ENCODE peak calls at places on chromosomes 7 and 10, in eight cellular contexts. O, N, Y, M, B, J, I and A are unnamed samples.

GRCh38 chr7:44222074-44222473 is 21.3 kb downstream of the YKT6 start:
- DNase-seq in O (no peak), N (no peak), Y (no peak), M (no peak), B (no peak), J (no peak), I (no peak), A (peak)

GRCh38 chr7:134514663-134515062 is 12.7 kb upstream of the AKR1B10 start:
- DNase-seq in O (peak), N (peak), Y (peak), M (peak), B (no peak), J (peak), I (peak), A (no peak)

GRCh38 chr7:98212532-98213041 is 1.3 kb downstream of the BHLHA15 start:
- DNase-seq in O (no peak), N (no peak), Y (no peak), M (no peak), B (peak), J (no peak), I (no peak), A (peak)

GRCh38 chr7:65980478-65981250 is 1.3 kb downstream of the GUSB start:
- DNase-seq in O (no peak), N (peak), Y (no peak), M (no peak), B (peak), J (peak), I (peak), A (peak)

GRCh38 chr7:64880322-64881297 is 22.5 kb upstream of the ZNF273 start:
- DNase-seq in O (no peak), N (no peak), Y (no peak), M (no peak), B (peak), J (no peak), I (no peak), A (peak)

GRCh38 chr10:102452672-102453340 is 1.5 kb upstream of the C10orf95 start:
- DNase-seq in O (no peak), N (peak), Y (peak), M (no peak), B (no peak), J (peak), I (peak), A (no peak)

GRCh38 chr7:100200693-100201092 is 19.1 kb upstream of the PVRIG start:
- DNase-seq in O (no peak), N (no peak), Y (no peak), M (no peak), B (no peak), J (no peak), I (no peak), A (no peak)

GRCh38 chr7:127342596-127342995 is 49.9 kb downstream of the ZNF800 start:
- DNase-seq in O (no peak), N (no peak), Y (no peak), M (no peak), B (no peak), J (no peak), I (no peak), A (no peak)

GRCh38 chr7:26409636-26410035 is 118.0 kb downstream of the SNX10 start:
- DNase-seq in O (no peak), N (no peak), Y (no peak), M (no peak), B (no peak), J (no peak), I (no peak), A (no peak)

GRCh38 chr7:69162931-69163330 is 435.3 kb upstream of the AUTS2 start:
- DNase-seq in O (no peak), N (no peak), Y (no peak), M (no peak), B (no peak), J (peak), I (no peak), A (no peak)

GRCh38 chr10:60594476-60595051 is 183.7 kb upstream of the CDK1 start:
- DNase-seq in O (no peak), N (no peak), Y (no peak), M (no peak), B (no peak), J (no peak), I (no peak), A (no peak)

GRCh38 chr7:21948887-21949469 is 3.3 kb upstream of the CDCA7L start:
- DNase-seq in O (no peak), N (no peak), Y (no peak), M (no peak), B (no peak), J (no peak), I (no peak), A (no peak)

GRCh38 chr7:2953588-2954407 is 89.9 kb downstream of the CARD11 start:
- DNase-seq in O (no peak), N (no peak), Y (no peak), M (no peak), B (peak), J (no peak), I (no peak), A (peak)

GRCh38 chr7:77687100-77687746 is 9.0 kb upstream of the RSBN1L start:
- DNase-seq in O (peak), N (no peak), Y (no peak), M (no peak), B (no peak), J (peak), I (no peak), A (no peak)

GRCh38 chr7:131538071-131538790 is 18.2 kb downstream of the PODXL start:
- DNase-seq in O (no peak), N (no peak), Y (peak), M (no peak), B (peak), J (peak), I (no peak), A (peak)

GRCh38 chr10:31942435-31942834 is 13.8 kb upstream of the ARHGAP12 start:
- DNase-seq in O (no peak), N (no peak), Y (no peak), M (no peak), B (no peak), J (no peak), I (no peak), A (no peak)

GRCh38 chr10:119296703-119297102 is 89.3 kb downstream of the GRK5 start:
- DNase-seq in O (no peak), N (peak), Y (no peak), M (no peak), B (no peak), J (no peak), I (no peak), A (peak)

GRCh38 chr10:70905071-70906021 is 17.0 kb upstream of the PCBD1 start:
- DNase-seq in O (no peak), N (no peak), Y (no peak), M (no peak), B (peak), J (no peak), I (no peak), A (peak)

GRCh38 chr7:93779115-93779514 is 111.4 kb downstream of the TFPI2 start:
- DNase-seq in O (no peak), N (no peak), Y (no peak), M (no peak), B (no peak), J (peak), I (no peak), A (no peak)

GRCh38 chr10:77386833-77387232 is 250.8 kb downstream of the KCNMA1 start:
- DNase-seq in O (peak), N (no peak), Y (no peak), M (no peak), B (no peak), J (peak), I (no peak), A (no peak)

GRCh38 chr7:24968165-24968564 is 11.8 kb downstream of the OSBPL3 start:
- DNase-seq in O (no peak), N (no peak), Y (no peak), M (no peak), B (no peak), J (peak), I (no peak), A (no peak)

GRCh38 chr7:91242097-91242846 is 22.0 kb upstream of the FZD1 start:
- DNase-seq in O (no peak), N (no peak), Y (no peak), M (no peak), B (no peak), J (peak), I (no peak), A (no peak)

GRCh38 chr7:130008941-130009847 is 42.0 kb downstream of the ZC3HC1 start:
- DNase-seq in O (no peak), N (no peak), Y (peak), M (no peak), B (peak), J (peak), I (no peak), A (no peak)

GRCh38 chr10:113890769-113891168 is 36.3 kb downstream of the NHLRC2 start:
- DNase-seq in O (no peak), N (no peak), Y (no peak), M (no peak), B (no peak), J (no peak), I (no peak), A (no peak)

GRCh38 chr7:121337398-121337797 is 8.6 kb downstream of the WNT16 start:
- DNase-seq in O (no peak), N (no peak), Y (no peak), M (no peak), B (no peak), J (peak), I (no peak), A (no peak)

GRCh38 chr7:97116308-97116707 is 1.2 kb upstream of the SDHAF3 start:
- DNase-seq in O (no peak), N (peak), Y (no peak), M (no peak), B (no peak), J (no peak), I (peak), A (no peak)

GRCh38 chr7:97118306-97118917 is 914 bp downstream of the SDHAF3 start:
- DNase-seq in O (no peak), N (no peak), Y (no peak), M (no peak), B (no peak), J (no peak), I (no peak), A (no peak)

GRCh38 chr7:97119747-97120146 is 2.2 kb downstream of the SDHAF3 start:
- DNase-seq in O (no peak), N (no peak), Y (no peak), M (no peak), B (no peak), J (no peak), I (no peak), A (no peak)

GRCh38 chr7:97117035-97117371 is 495 bp upstream of the SDHAF3 start:
- DNase-seq in O (no peak), N (no peak), Y (no peak), M (no peak), B (no peak), J (no peak), I (no peak), A (no peak)

DNA sequence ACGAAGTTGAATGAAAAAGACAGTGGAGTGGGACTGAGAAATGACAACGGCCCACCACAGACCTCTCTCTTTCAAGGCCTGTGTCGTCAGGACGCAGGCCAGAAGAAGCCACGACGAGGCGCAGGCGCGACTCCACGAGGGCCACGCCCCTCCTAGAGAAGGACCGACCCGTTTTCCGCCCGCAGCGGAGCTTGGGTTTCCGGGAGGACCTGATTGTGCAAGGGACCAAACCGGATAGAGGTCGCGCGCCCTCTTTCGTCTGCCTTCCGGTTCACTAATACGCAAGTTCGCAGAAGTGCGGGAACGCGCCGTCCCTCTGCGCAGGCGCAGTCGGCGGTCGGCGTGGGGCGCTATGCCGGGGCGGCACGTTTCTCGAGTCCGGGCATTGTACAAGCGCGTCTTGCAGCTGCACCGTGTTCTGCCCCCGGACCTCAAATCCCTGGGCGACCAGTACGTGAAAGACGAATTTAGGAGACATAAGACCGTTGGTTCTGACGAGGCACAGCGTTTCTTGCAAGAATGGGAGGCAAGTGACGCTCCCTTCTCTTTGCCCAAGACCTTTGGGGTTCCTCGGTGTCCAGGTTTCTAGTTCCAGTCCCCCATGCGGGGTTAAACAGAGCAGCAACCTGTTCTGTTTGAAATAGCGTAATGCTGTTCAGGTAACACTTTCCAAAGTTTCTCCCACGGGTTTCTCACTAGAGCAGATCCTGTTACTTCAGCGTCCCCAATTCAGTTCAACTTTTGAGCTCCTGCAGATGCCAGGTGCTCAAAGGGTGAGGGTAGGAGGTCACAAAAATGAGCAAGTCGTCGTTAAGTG is at the start of gene SDHAF3:
- DNase-seq in O (peak), N (peak), Y (peak), M (peak), B (peak), J (peak), I (peak), A (peak)
- TF ChIP-seq CTCF in O (peak), N (no peak), Y (no peak), M (no peak), B (no peak), J (no peak), I (no peak), A (peak)

DNA sequence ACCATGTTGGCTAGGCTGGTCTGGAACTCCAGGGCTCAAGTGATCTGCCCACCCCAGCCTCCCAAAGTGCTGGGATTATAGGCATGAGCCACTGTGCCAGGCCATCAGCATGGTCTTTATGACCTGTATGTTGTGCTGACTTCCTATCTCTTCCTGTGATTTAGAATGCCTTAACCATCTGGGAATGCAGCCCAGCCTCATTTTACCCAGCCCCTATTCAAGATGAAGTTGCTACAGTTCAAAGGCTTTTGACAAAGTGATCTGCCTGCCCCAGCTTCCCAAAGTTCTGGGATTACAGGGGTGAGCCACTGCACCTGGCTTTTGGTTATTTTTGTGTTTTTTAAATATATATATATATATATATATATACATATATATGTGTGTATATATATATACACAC is 7.2 kb upstream of the ZNF425 start:
- DNase-seq in O (no peak), N (no peak), Y (no peak), M (no peak), B (no peak), J (no peak), I (no peak), A (no peak)
- TF ChIP-seq CTCF in O (no peak), N (no peak), Y (no peak), M (no peak), B (no peak), J (no peak), I (no peak), A (no peak)

GRCh38 chr10:52814506-52814905 is 41.9 kb upstream of the MBL2 start:
- DNase-seq in O (no peak), N (no peak), Y (no peak), M (no peak), B (no peak), J (no peak), I (no peak), A (no peak)

GRCh38 chr10:52820316-52820715 is 47.7 kb upstream of the MBL2 start:
- DNase-seq in O (no peak), N (no peak), Y (no peak), M (no peak), B (no peak), J (no peak), I (no peak), A (no peak)

DNA sequence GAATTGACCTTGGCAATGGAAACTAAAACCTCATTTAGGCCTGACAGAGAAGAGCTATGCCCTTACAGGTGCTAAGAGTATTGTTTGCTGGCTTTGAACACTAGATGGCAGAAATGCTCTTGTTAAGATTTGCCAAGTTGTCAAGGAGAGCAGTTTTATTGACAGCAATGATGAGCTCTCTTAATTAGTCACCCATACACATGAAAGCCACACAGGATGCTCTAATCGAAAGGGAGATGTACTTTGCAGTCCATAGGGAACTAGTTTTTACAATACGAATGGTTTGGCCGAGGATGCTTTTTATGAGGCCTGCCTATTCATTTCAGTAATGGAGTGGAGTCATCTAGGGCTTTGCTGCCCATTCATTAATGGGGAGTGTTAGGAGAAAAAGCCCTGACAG is 45.4 kb upstream of the MBL2 start:
- DNase-seq in O (no peak), N (no peak), Y (peak), M (peak), B (no peak), J (peak), I (peak), A (no peak)
- TF ChIP-seq CTCF in O (peak), N (peak), Y (peak), M (peak), B (no peak), J (peak), I (peak), A (peak)

DNA sequence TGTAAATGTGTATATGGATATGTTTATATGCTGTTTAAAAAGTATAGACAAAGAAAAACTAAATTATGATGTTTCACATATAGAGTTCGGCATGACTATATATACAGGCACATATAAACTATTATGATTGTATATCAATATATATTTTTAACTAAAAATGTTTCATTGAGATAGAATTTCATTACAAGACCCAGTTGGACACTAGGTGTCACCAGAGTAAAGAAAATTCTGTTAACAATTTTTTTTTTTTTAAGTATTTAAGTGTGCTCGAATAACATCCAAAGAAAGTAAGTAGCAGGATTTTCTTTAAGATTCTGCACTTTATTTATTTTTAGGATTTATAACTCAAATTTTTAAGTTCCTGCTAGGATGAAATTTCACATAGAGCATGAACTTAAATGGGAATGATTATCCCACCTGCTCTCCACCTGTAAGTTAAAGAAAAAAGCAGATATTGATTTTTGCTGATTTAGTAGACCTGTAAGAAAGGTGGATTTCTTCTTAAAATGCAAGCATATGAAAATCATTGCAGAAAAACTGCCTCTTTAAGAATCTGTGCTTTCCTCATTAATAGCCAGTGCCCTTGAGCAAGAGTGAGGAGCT is 961.5 kb downstream of the PCDH15 start:
- DNase-seq in O (no peak), N (no peak), Y (no peak), M (no peak), B (no peak), J (peak), I (no peak), A (no peak)
- TF ChIP-seq CTCF in O (peak), N (peak), Y (no peak), M (peak), B (no peak), J (peak), I (no peak), A (peak)

DNA sequence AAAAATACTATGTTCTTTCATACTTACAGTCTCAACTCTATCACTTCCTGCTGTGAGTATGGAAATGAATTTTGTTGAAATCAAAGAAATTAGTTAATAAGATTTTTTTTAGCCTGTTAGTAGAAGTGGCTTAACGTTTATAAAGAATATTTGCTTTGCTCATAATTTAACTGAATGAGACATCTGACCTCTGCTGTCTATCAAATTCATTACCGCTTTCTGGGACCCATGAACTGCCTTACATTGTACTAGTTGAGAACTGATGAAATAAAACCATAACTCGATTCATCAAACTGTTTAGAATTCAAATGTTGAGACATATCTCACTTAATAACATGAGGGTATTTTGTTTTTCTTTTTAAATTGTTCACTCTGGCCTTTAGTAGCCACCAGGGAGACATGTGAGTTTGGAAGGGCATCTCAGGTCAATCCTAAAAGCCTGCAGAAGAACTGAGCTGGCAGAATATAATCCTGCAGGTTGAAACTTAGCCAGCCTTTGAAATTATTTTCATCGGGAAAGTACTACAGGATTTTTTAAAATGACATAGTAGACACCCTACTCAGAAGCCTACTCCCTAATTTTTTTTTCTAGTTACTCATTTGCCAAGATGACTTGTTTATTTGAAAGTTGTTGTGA is 78.7 kb downstream of the KIAA1217 start:
- DNase-seq in O (no peak), N (no peak), Y (no peak), M (no peak), B (no peak), J (no peak), I (no peak), A (no peak)
- TF ChIP-seq CTCF in O (no peak), N (no peak), Y (no peak), M (no peak), B (no peak), J (no peak), I (no peak), A (no peak)

GRCh38 chr10:52019656-52020055 is 294.4 kb upstream of the DKK1 start:
- DNase-seq in O (no peak), N (no peak), Y (no peak), M (no peak), B (no peak), J (no peak), I (no peak), A (no peak)
- TF ChIP-seq CTCF in O (no peak), N (no peak), Y (no peak), M (no peak), B (no peak), J (no peak), I (no peak), A (no peak)